ENCODE peak calls at places on chromosomes 3 and 15, in ten cellular contexts. One of them, this sample, is unnamed.

GRCh38 chr15:48604567-48604966 is 40.9 kb downstream of the FBN1 start:
- DNase-seq in nephron progenitor cell: no peak
- DNase-seq in stimulated activated CD8-positive, alpha-beta memory T cell treated with anti-CD3 and anti-CD28 coated beads, Interleukin-15, amount 100 ng/mL, for 4 hours: no peak
- DNase-seq in neural crest cell: no peak
- DNase-seq in lung: no peak
- DNase-seq in T-helper 1 cell: no peak
- DNase-seq in COR-L47: no peak
- DNase-seq in AML-193: no peak
- DNase-seq in right lobe of liver: no peak
- DNase-seq in erythroblast: no peak
- DNase-seq in this sample: no peak

GRCh38 chr3:46812237-46812791 is 50.9 kb downstream of the MYL3 start:
- DNase-seq in nephron progenitor cell: peak
- DNase-seq in stimulated activated CD8-positive, alpha-beta memory T cell treated with anti-CD3 and anti-CD28 coated beads, Interleukin-15, amount 100 ng/mL, for 4 hours: peak
- DNase-seq in neural crest cell: peak
- DNase-seq in lung: peak
- DNase-seq in T-helper 1 cell: peak
- DNase-seq in COR-L47: no peak
- DNase-seq in AML-193: no peak
- DNase-seq in right lobe of liver: peak
- DNase-seq in erythroblast: peak
- DNase-seq in this sample: no peak

GRCh38 chr3:35900079-35900478 is 260.8 kb downstream of the ARPP21 start:
- DNase-seq in nephron progenitor cell: no peak
- DNase-seq in stimulated activated CD8-positive, alpha-beta memory T cell treated with anti-CD3 and anti-CD28 coated beads, Interleukin-15, amount 100 ng/mL, for 4 hours: no peak
- DNase-seq in neural crest cell: no peak
- DNase-seq in lung: no peak
- DNase-seq in T-helper 1 cell: no peak
- DNase-seq in COR-L47: no peak
- DNase-seq in AML-193: no peak
- DNase-seq in right lobe of liver: no peak
- DNase-seq in erythroblast: no peak
- DNase-seq in this sample: no peak

GRCh38 chr15:94327356-94327936 is 96.1 kb downstream of the MCTP2 start:
- DNase-seq in nephron progenitor cell: peak
- DNase-seq in stimulated activated CD8-positive, alpha-beta memory T cell treated with anti-CD3 and anti-CD28 coated beads, Interleukin-15, amount 100 ng/mL, for 4 hours: no peak
- DNase-seq in neural crest cell: peak
- DNase-seq in lung: no peak
- DNase-seq in T-helper 1 cell: no peak
- DNase-seq in COR-L47: peak
- DNase-seq in AML-193: peak
- DNase-seq in right lobe of liver: no peak
- DNase-seq in erythroblast: peak
- DNase-seq in this sample: no peak

GRCh38 chr3:14774431-14774830 is 44.3 kb upstream of the FGD5 start:
- DNase-seq in nephron progenitor cell: no peak
- DNase-seq in stimulated activated CD8-positive, alpha-beta memory T cell treated with anti-CD3 and anti-CD28 coated beads, Interleukin-15, amount 100 ng/mL, for 4 hours: no peak
- DNase-seq in neural crest cell: no peak
- DNase-seq in lung: no peak
- DNase-seq in T-helper 1 cell: no peak
- DNase-seq in COR-L47: no peak
- DNase-seq in AML-193: no peak
- DNase-seq in right lobe of liver: peak
- DNase-seq in erythroblast: no peak
- DNase-seq in this sample: no peak

GRCh38 chr3:181941250-181941649 is 229.5 kb downstream of the SOX2 start:
- DNase-seq in nephron progenitor cell: no peak
- DNase-seq in stimulated activated CD8-positive, alpha-beta memory T cell treated with anti-CD3 and anti-CD28 coated beads, Interleukin-15, amount 100 ng/mL, for 4 hours: no peak
- DNase-seq in neural crest cell: no peak
- DNase-seq in lung: no peak
- DNase-seq in T-helper 1 cell: no peak
- DNase-seq in COR-L47: no peak
- DNase-seq in AML-193: no peak
- DNase-seq in right lobe of liver: no peak
- DNase-seq in erythroblast: no peak
- DNase-seq in this sample: no peak

GRCh38 chr3:142652826-142653292 is 56.7 kb downstream of the PLS1 start:
- DNase-seq in nephron progenitor cell: no peak
- DNase-seq in stimulated activated CD8-positive, alpha-beta memory T cell treated with anti-CD3 and anti-CD28 coated beads, Interleukin-15, amount 100 ng/mL, for 4 hours: no peak
- DNase-seq in neural crest cell: no peak
- DNase-seq in lung: no peak
- DNase-seq in T-helper 1 cell: no peak
- DNase-seq in COR-L47: no peak
- DNase-seq in AML-193: no peak
- DNase-seq in right lobe of liver: no peak
- DNase-seq in erythroblast: no peak
- DNase-seq in this sample: no peak

GRCh38 chr3:72338942-72339749 is 509.1 kb downstream of the SHQ1 start:
- DNase-seq in nephron progenitor cell: peak
- DNase-seq in stimulated activated CD8-positive, alpha-beta memory T cell treated with anti-CD3 and anti-CD28 coated beads, Interleukin-15, amount 100 ng/mL, for 4 hours: peak
- DNase-seq in neural crest cell: no peak
- DNase-seq in lung: peak
- DNase-seq in T-helper 1 cell: no peak
- DNase-seq in COR-L47: no peak
- DNase-seq in AML-193: no peak
- DNase-seq in right lobe of liver: no peak
- DNase-seq in erythroblast: peak
- DNase-seq in this sample: no peak

GRCh38 chr3:195892355-195893120 is 15.8 kb downstream of the TNK2 start:
- DNase-seq in nephron progenitor cell: peak
- DNase-seq in stimulated activated CD8-positive, alpha-beta memory T cell treated with anti-CD3 and anti-CD28 coated beads, Interleukin-15, amount 100 ng/mL, for 4 hours: no peak
- DNase-seq in neural crest cell: no peak
- DNase-seq in lung: no peak
- DNase-seq in T-helper 1 cell: no peak
- DNase-seq in COR-L47: peak
- DNase-seq in AML-193: no peak
- DNase-seq in right lobe of liver: peak
- DNase-seq in erythroblast: no peak
- DNase-seq in this sample: no peak

GRCh38 chr3:7205535-7206331 is 344.8 kb downstream of the GRM7 start:
- DNase-seq in nephron progenitor cell: no peak
- DNase-seq in stimulated activated CD8-positive, alpha-beta memory T cell treated with anti-CD3 and anti-CD28 coated beads, Interleukin-15, amount 100 ng/mL, for 4 hours: no peak
- DNase-seq in neural crest cell: no peak
- DNase-seq in lung: no peak
- DNase-seq in T-helper 1 cell: no peak
- DNase-seq in COR-L47: no peak
- DNase-seq in AML-193: no peak
- DNase-seq in right lobe of liver: no peak
- DNase-seq in erythroblast: no peak
- DNase-seq in this sample: no peak

GRCh38 chr15:79057050-79057449 is 33.5 kb downstream of the RASGRF1 start:
- DNase-seq in nephron progenitor cell: no peak
- DNase-seq in stimulated activated CD8-positive, alpha-beta memory T cell treated with anti-CD3 and anti-CD28 coated beads, Interleukin-15, amount 100 ng/mL, for 4 hours: no peak
- DNase-seq in neural crest cell: no peak
- DNase-seq in lung: no peak
- DNase-seq in T-helper 1 cell: no peak
- DNase-seq in COR-L47: no peak
- DNase-seq in AML-193: no peak
- DNase-seq in right lobe of liver: no peak
- DNase-seq in erythroblast: no peak
- DNase-seq in this sample: no peak

GRCh38 chr3:54988302-54989022 is 60.6 kb upstream of the LRTM1 start:
- DNase-seq in nephron progenitor cell: no peak
- DNase-seq in stimulated activated CD8-positive, alpha-beta memory T cell treated with anti-CD3 and anti-CD28 coated beads, Interleukin-15, amount 100 ng/mL, for 4 hours: no peak
- DNase-seq in neural crest cell: no peak
- DNase-seq in lung: no peak
- DNase-seq in T-helper 1 cell: no peak
- DNase-seq in COR-L47: no peak
- DNase-seq in AML-193: no peak
- DNase-seq in right lobe of liver: no peak
- DNase-seq in erythroblast: no peak
- DNase-seq in this sample: no peak

GRCh38 chr3:194906229-194906629 is 220.5 kb downstream of the FAM43A start:
- DNase-seq in nephron progenitor cell: no peak
- DNase-seq in stimulated activated CD8-positive, alpha-beta memory T cell treated with anti-CD3 and anti-CD28 coated beads, Interleukin-15, amount 100 ng/mL, for 4 hours: no peak
- DNase-seq in neural crest cell: no peak
- DNase-seq in lung: peak
- DNase-seq in T-helper 1 cell: no peak
- DNase-seq in COR-L47: no peak
- DNase-seq in AML-193: no peak
- DNase-seq in right lobe of liver: no peak
- DNase-seq in erythroblast: no peak
- DNase-seq in this sample: no peak

GRCh38 chr15:74132681-74133070 is 2.3 kb downstream of the ISLR2 start:
- DNase-seq in nephron progenitor cell: peak
- DNase-seq in stimulated activated CD8-positive, alpha-beta memory T cell treated with anti-CD3 and anti-CD28 coated beads, Interleukin-15, amount 100 ng/mL, for 4 hours: no peak
- DNase-seq in neural crest cell: no peak
- DNase-seq in lung: no peak
- DNase-seq in T-helper 1 cell: no peak
- DNase-seq in COR-L47: no peak
- DNase-seq in AML-193: no peak
- DNase-seq in right lobe of liver: no peak
- DNase-seq in erythroblast: peak
- DNase-seq in this sample: no peak

GRCh38 chr15:44414001-44414400 is 13.4 kb upstream of the CTDSPL2 start:
- DNase-seq in nephron progenitor cell: no peak
- DNase-seq in stimulated activated CD8-positive, alpha-beta memory T cell treated with anti-CD3 and anti-CD28 coated beads, Interleukin-15, amount 100 ng/mL, for 4 hours: no peak
- DNase-seq in neural crest cell: no peak
- DNase-seq in lung: no peak
- DNase-seq in T-helper 1 cell: no peak
- DNase-seq in COR-L47: no peak
- DNase-seq in AML-193: no peak
- DNase-seq in right lobe of liver: no peak
- DNase-seq in erythroblast: no peak
- DNase-seq in this sample: no peak

GRCh38 chr15:63556736-63557135 is 40.5 kb upstream of the FBXL22 start:
- DNase-seq in nephron progenitor cell: no peak
- DNase-seq in stimulated activated CD8-positive, alpha-beta memory T cell treated with anti-CD3 and anti-CD28 coated beads, Interleukin-15, amount 100 ng/mL, for 4 hours: no peak
- DNase-seq in neural crest cell: no peak
- DNase-seq in lung: no peak
- DNase-seq in T-helper 1 cell: no peak
- DNase-seq in COR-L47: no peak
- DNase-seq in AML-193: no peak
- DNase-seq in right lobe of liver: no peak
- DNase-seq in erythroblast: no peak
- DNase-seq in this sample: no peak

GRCh38 chr3:126934149-126934548 is 48.8 kb upstream of the PLXNA1 start:
- DNase-seq in nephron progenitor cell: peak
- DNase-seq in stimulated activated CD8-positive, alpha-beta memory T cell treated with anti-CD3 and anti-CD28 coated beads, Interleukin-15, amount 100 ng/mL, for 4 hours: no peak
- DNase-seq in neural crest cell: no peak
- DNase-seq in lung: no peak
- DNase-seq in T-helper 1 cell: no peak
- DNase-seq in COR-L47: peak
- DNase-seq in AML-193: no peak
- DNase-seq in right lobe of liver: no peak
- DNase-seq in erythroblast: no peak
- DNase-seq in this sample: peak

GRCh38 chr3:14808502-14809266 is 10.1 kb upstream of the FGD5 start:
- DNase-seq in nephron progenitor cell: no peak
- DNase-seq in stimulated activated CD8-positive, alpha-beta memory T cell treated with anti-CD3 and anti-CD28 coated beads, Interleukin-15, amount 100 ng/mL, for 4 hours: no peak
- DNase-seq in neural crest cell: no peak
- DNase-seq in lung: no peak
- DNase-seq in T-helper 1 cell: no peak
- DNase-seq in COR-L47: no peak
- DNase-seq in AML-193: no peak
- DNase-seq in right lobe of liver: no peak
- DNase-seq in erythroblast: no peak
- DNase-seq in this sample: no peak

GRCh38 chr15:43230640-43231115 is 9.9 kb upstream of the EPB42 start:
- DNase-seq in nephron progenitor cell: no peak
- DNase-seq in stimulated activated CD8-positive, alpha-beta memory T cell treated with anti-CD3 and anti-CD28 coated beads, Interleukin-15, amount 100 ng/mL, for 4 hours: no peak
- DNase-seq in neural crest cell: no peak
- DNase-seq in lung: no peak
- DNase-seq in T-helper 1 cell: no peak
- DNase-seq in COR-L47: no peak
- DNase-seq in AML-193: no peak
- DNase-seq in right lobe of liver: no peak
- DNase-seq in erythroblast: peak
- DNase-seq in this sample: no peak

GRCh38 chr3:42535981-42536784 is 33.7 kb downstream of the VIPR1 start:
- DNase-seq in nephron progenitor cell: peak
- DNase-seq in stimulated activated CD8-positive, alpha-beta memory T cell treated with anti-CD3 and anti-CD28 coated beads, Interleukin-15, amount 100 ng/mL, for 4 hours: no peak
- DNase-seq in neural crest cell: no peak
- DNase-seq in lung: no peak
- DNase-seq in T-helper 1 cell: no peak
- DNase-seq in COR-L47: peak
- DNase-seq in AML-193: peak
- DNase-seq in right lobe of liver: no peak
- DNase-seq in erythroblast: peak
- DNase-seq in this sample: no peak

GRCh38 chr3:4581905-4582611 is 88.9 kb downstream of the ITPR1 start:
- DNase-seq in nephron progenitor cell: no peak
- DNase-seq in stimulated activated CD8-positive, alpha-beta memory T cell treated with anti-CD3 and anti-CD28 coated beads, Interleukin-15, amount 100 ng/mL, for 4 hours: no peak
- DNase-seq in neural crest cell: no peak
- DNase-seq in lung: no peak
- DNase-seq in T-helper 1 cell: no peak
- DNase-seq in COR-L47: no peak
- DNase-seq in AML-193: no peak
- DNase-seq in right lobe of liver: no peak
- DNase-seq in erythroblast: peak
- DNase-seq in this sample: no peak

GRCh38 chr3:43996379-43997301 is 245.0 kb upstream of the TOPAZ1 start:
- DNase-seq in nephron progenitor cell: peak
- DNase-seq in stimulated activated CD8-positive, alpha-beta memory T cell treated with anti-CD3 and anti-CD28 coated beads, Interleukin-15, amount 100 ng/mL, for 4 hours: no peak
- DNase-seq in neural crest cell: peak
- DNase-seq in lung: no peak
- DNase-seq in T-helper 1 cell: no peak
- DNase-seq in COR-L47: peak
- DNase-seq in AML-193: no peak
- DNase-seq in right lobe of liver: no peak
- DNase-seq in erythroblast: no peak
- DNase-seq in this sample: no peak